ENCODE peak calls at places on chromosomes 16 and 17, in nine cellular contexts. S is kidney epithelial cell; K is PC-3; C is lower lobe of right lung; V is HFFc6; A is cardiac muscle cell; J is CD4-positive, alpha-beta T cell; L is Calu3; B is psoas muscle. Y is an unnamed sample.

GRCh38 chr16:50338371-50339231 is 30.2 kb downstream of the BRD7 start:
- DNase-seq in C (no peak), J (peak; percentile 18), K (no peak), B (no peak), V (no peak), L (no peak), S (no peak), A (no peak), Y (no peak)

GRCh38 chr17:56593741-56594527 is 435 bp downstream of the NOG start:
- DNase-seq in S (no peak), V (peak; percentile 75), K (peak; percentile 79), B (peak; percentile 65), L (peak; percentile 55), C (peak; percentile 78), A (peak; percentile 85), J (peak; percentile 38), Y (no peak)

GRCh38 chr16:82633964-82634600 is 7.3 kb downstream of the CDH13 start:
- DNase-seq in C (no peak), V (no peak), B (peak; percentile 55), J (no peak), K (peak; percentile 25), S (no peak), A (no peak), L (no peak), Y (no peak)

GRCh38 chr17:28643979-28644781 is 778 bp downstream of the BLTP2 start:
- DNase-seq in S (no peak), J (peak; percentile 13), K (peak; percentile 62), A (peak; percentile 61), V (peak; percentile 50), C (peak; percentile 71), B (peak; percentile 42), L (peak; percentile 57), Y (peak; percentile 77)

GRCh38 chr17:40363480-40363838 is 1.1 kb downstream of the GJD3 start:
- DNase-seq in K (no peak), L (no peak), S (no peak), B (no peak), A (peak; percentile 58), C (peak; percentile 62), J (no peak), V (peak; percentile 18), Y (no peak)

GRCh38 chr16:23788653-23789052 is 33.8 kb downstream of the CHP2 start:
- DNase-seq in B (no peak), L (no peak), J (no peak), K (no peak), C (no peak), V (no peak), S (no peak), A (no peak), Y (no peak)

GRCh38 chr16:88649924-88650748 is 717 bp downstream of the CYBA start:
- DNase-seq in J (peak; percentile 22), C (peak; percentile 79), B (no peak), K (no peak), A (peak; percentile 40), V (no peak), S (no peak), L (no peak), Y (peak; percentile 73)

GRCh38 chr16:53805747-53806146 is 101.8 kb downstream of the FTO start:
- DNase-seq in S (no peak), K (no peak), V (no peak), B (no peak), A (no peak), L (no peak), J (no peak), C (no peak), Y (no peak)

GRCh38 chr17:3882276-3882675 is 10.6 kb downstream of the CAMKK1 start:
- DNase-seq in C (no peak), L (no peak), V (no peak), K (no peak), J (no peak), B (no peak), S (no peak), A (no peak), Y (no peak)

GRCh38 chr16:19710991-19711545 is 7.0 kb downstream of the KNOP1 start:
- DNase-seq in K (no peak), C (no peak), A (no peak), V (no peak), J (no peak), S (no peak), B (no peak), L (no peak), Y (no peak)

GRCh38 chr16:75555213-75555706 is 792 bp downstream of the TMEM231 start:
- DNase-seq in C (peak; percentile 78), S (peak; percentile 63), B (peak; percentile 76), A (peak; percentile 95), L (peak; percentile 88), K (peak; percentile 88), V (peak; percentile 92), J (no peak), Y (peak; percentile 93)

GRCh38 chr17:1896243-1897163 is 66.7 kb downstream of the RPA1 start:
- DNase-seq in C (no peak), J (no peak), S (no peak), L (no peak), A (no peak), B (no peak), K (no peak), V (no peak), Y (no peak)

GRCh38 chr17:78996781-78997201 is 12.8 kb downstream of the CANT1 start:
- DNase-seq in S (no peak), K (no peak), C (no peak), V (no peak), L (no peak), B (no peak), A (no peak), J (no peak), Y (no peak)

GRCh38 chr17:69763503-69763902 is 311.5 kb upstream of the KCNJ16 start:
- DNase-seq in C (no peak), J (no peak), S (no peak), L (no peak), V (no peak), A (peak; percentile 10), K (peak; percentile 61), B (no peak), Y (no peak)

GRCh38 chr17:66716236-66717026 is 118.5 kb upstream of the CACNG5 start:
- DNase-seq in J (no peak), S (no peak), V (no peak), L (no peak), C (no peak), K (no peak), A (no peak), B (no peak), Y (no peak)

GRCh38 chr16:10172848-10173655 is 9.2 kb downstream of the GRIN2A start:
- DNase-seq in S (no peak), A (no peak), J (no peak), K (peak; percentile 72), B (no peak), V (peak; percentile 90), L (no peak), C (no peak), Y (no peak)

GRCh38 chr17:67974598-67975066 is 21.6 kb downstream of the C17orf58 start:
- DNase-seq in V (no peak), C (no peak), B (no peak), S (no peak), L (no peak), A (no peak), J (no peak), K (no peak), Y (no peak)

GRCh38 chr17:3659541-3660111 is 8.8 kb downstream of the TAX1BP3 start:
- DNase-seq in C (no peak), A (peak; percentile 27), J (no peak), B (peak; percentile 87), L (peak; percentile 50), K (peak; percentile 58), S (no peak), V (peak; percentile 85), Y (peak; percentile 32)

GRCh38 chr17:48795444-48796162 is 21.4 kb downstream of the TTLL6 start:
- DNase-seq in J (no peak), L (peak; percentile 77), S (peak; percentile 76), K (peak; percentile 73), V (peak; percentile 73), C (no peak), A (no peak), B (no peak), Y (no peak)

GRCh38 chr17:39800540-39800939 is 62.8 kb downstream of the GRB7 start:
- DNase-seq in C (no peak), L (peak; percentile 85), S (no peak), J (peak; percentile 50), B (no peak), V (no peak), A (no peak), K (no peak), Y (no peak)

GRCh38 chr17:6853764-6854442 is 22.4 kb upstream of the TEKT1 start:
- DNase-seq in C (no peak), L (no peak), V (no peak), A (no peak), B (no peak), S (no peak), J (no peak), K (peak; percentile 72), Y (no peak)
- TF ChIP-seq CTCF in C (peak; percentile 20), L (no peak), V (peak; percentile 64), A (peak; percentile 40), B (no peak), S (peak; percentile 49), J (no peak), K (peak; percentile 53), Y (peak; percentile 35)

GRCh38 chr17:34886831-34887230 is 74.4 kb downstream of the CCT6B start:
- DNase-seq in A (no peak), K (no peak), S (no peak), V (no peak), B (no peak), L (no peak), C (no peak), J (no peak), Y (no peak)
- TF ChIP-seq CTCF in A (no peak), K (no peak), S (no peak), V (no peak), B (no peak), L (no peak), C (no peak), J (no peak), Y (no peak)

GRCh38 chr17:38579934-38580333 is 25.8 kb downstream of the SRCIN1 start:
- DNase-seq in S (no peak), L (peak; percentile 94), V (no peak), K (peak; percentile 37), C (peak; percentile 67), J (no peak), A (peak; percentile 87), B (no peak), Y (peak; percentile 79)
- TF ChIP-seq CTCF in S (peak; percentile 14), L (peak; percentile 89), V (peak; percentile 50), K (peak; percentile 19), C (no peak), J (no peak), A (peak; percentile 37), B (no peak), Y (peak; percentile 39)

DNA sequence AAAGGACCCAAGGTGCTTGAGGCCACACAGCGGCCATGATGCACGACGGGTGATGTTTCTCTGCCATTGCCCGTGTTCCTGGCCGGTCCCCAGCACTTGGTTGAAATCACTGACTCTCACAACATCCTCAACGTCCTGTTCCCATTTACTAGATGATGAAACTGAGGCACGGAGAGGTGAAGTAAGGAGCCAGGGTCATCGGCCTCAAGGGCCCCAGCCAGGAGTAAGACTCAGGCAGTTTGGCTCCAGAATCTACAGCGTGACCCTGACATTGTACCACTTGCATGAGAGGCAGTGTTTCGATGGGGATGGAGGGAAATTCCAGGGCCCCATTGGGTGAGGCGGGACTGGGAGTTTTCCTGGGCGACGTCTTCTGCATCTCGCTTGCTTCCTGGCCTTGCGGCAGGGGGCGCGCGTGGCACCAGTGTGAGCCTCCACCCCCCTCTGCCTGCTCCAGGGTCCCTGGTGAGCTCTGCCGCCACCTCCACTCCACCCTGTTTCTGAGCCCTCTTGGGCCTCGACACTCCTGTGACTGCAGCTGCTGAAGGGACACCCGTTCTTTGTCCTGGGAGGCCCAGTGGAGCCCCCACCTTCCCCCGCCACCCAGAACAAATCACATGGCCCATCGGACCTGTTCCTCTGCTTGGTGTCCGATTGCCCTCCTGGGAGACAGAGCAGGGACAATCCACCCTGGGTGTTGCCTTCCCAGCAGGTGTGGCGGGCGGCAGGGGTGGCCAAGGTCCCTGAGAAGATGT is 133.0 kb upstream of the GSE1 start:
- DNase-seq in B (no peak), A (peak; percentile 67), L (peak; percentile 86), K (no peak), S (no peak), J (no peak), V (no peak), C (peak; percentile 75), Y (no peak)
- TF ChIP-seq CTCF in B (no peak), A (peak; percentile 14), L (peak; percentile 87), K (no peak), S (peak; percentile 55), J (no peak), V (no peak), C (peak; percentile 34), Y (no peak)